ENCODE peak calls at places on chromosomes 6 and 20, in seven cellular contexts. V is BE2C, B is mucosa of descending colon, H is PC-9, U is brain microvascular endothelial cell, Q is cardiac muscle cell, A is psoas muscle. P is an unnamed sample.

GRCh38 chr6:36315921-36316320 is 20.8 kb downstream of the BNIP5 start:
- DNase-seq in V (no peak), B (peak; percentile 56), H (no peak), U (no peak), Q (no peak), A (no peak), P (no peak)

GRCh38 chr6:131787955-131788712 is 19.7 kb upstream of the ENPP1 start:
- DNase-seq in V (no peak), B (peak; percentile 12), H (no peak), U (peak; percentile 39), Q (peak; percentile 5), A (peak; percentile 41), P (peak; percentile 25)

GRCh38 chr6:157628463-157628862 is 194.6 kb upstream of the SNX9 start:
- DNase-seq in V (no peak), B (no peak), H (no peak), U (no peak), Q (no peak), A (no peak), P (no peak)

GRCh38 chr6:152232494-152233151 is 404.5 kb downstream of the SYNE1 start:
- DNase-seq in V (no peak), B (no peak), H (no peak), U (peak; percentile 91), Q (no peak), A (no peak), P (peak; percentile 19)

GRCh38 chr6:138088307-138088744 is 18.9 kb downstream of the PERP start:
- DNase-seq in V (no peak), B (peak; percentile 24), H (peak; percentile 98), U (peak; percentile 73), Q (no peak), A (no peak), P (no peak)

GRCh38 chr20:34390769-34391447 is 27.8 kb downstream of the ITCH start:
- DNase-seq in V (peak; percentile 34), B (peak; percentile 43), H (peak; percentile 94), U (peak; percentile 94), Q (no peak), A (peak; percentile 63), P (no peak)

GRCh38 chr6:42889815-42890214 is 10.4 kb downstream of the RPL7L1 start:
- DNase-seq in V (no peak), B (peak; percentile 18), H (no peak), U (no peak), Q (no peak), A (no peak), P (no peak)

GRCh38 chr6:48099713-48100675 is 11.0 kb downstream of the PTCHD4 start:
- DNase-seq in V (no peak), B (no peak), H (no peak), U (no peak), Q (no peak), A (no peak), P (no peak)

GRCh38 chr6:81767163-81768000 is 14.9 kb upstream of the TENT5A start:
- DNase-seq in V (no peak), B (peak; percentile 47), H (peak; percentile 84), U (peak; percentile 24), Q (no peak), A (no peak), P (no peak)

GRCh38 chr6:21095462-21095861 is 498.1 kb upstream of the SOX4 start:
- DNase-seq in V (no peak), B (no peak), H (no peak), U (no peak), Q (no peak), A (no peak), P (no peak)

GRCh38 chr20:24303393-24303792 is 166.0 kb upstream of the SYNDIG1 start:
- DNase-seq in V (no peak), B (peak; percentile 27), H (no peak), U (no peak), Q (no peak), A (no peak), P (no peak)

GRCh38 chr6:132964101-132964867 is 149.9 kb downstream of the RPS12 start:
- DNase-seq in V (peak; percentile 73), B (no peak), H (peak; percentile 51), U (peak; percentile 57), Q (no peak), A (no peak), P (no peak)

DNA sequence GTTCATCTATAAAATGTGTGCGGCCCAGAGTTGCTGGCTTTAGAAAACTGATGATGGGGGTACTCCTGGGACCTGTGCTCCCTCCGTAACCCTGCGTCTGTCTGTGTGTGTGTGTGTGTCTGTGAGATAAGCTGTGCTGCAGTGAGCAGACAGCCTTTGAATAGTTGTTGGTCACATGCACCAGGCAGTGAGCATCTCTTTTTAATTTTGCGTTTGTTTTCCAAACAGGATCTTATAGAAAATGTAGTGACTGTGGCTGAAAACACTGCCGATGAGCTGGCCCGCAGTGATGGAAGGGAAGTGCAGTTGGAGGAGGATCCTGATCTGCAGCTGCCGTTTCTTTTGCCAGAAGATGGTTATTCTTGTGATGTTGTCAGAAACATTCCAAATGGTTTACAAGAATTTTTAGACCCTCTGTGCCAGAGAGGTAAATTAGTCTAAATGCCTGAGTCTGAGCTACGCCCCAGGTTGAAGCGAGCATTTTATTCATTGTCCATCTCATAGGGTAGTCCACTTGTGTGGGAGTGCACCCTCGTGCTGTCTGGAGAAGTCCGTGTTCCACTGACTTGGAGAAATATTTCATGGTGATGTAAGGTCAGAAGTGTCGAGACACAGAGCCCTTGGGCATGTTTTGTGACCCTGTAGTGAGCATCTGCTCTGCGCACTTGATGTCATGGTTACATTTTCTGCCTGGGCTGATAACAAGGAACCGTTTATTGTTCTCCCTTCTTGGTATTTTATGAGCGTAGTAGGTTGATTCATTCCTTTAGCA is 78.8 kb upstream of the KIF25 start:
- DNase-seq in V (no peak), B (no peak), H (no peak), U (no peak), Q (no peak), A (no peak), P (no peak)
- H3K36me3 ChIP-seq in V (peaks cover 31% of the 10 kb centered on the region), B (peaks cover 4% of the 10 kb centered on the region), H (peaks cover 38% of the 10 kb centered on the region), U (peaks cover 12% of the 10 kb centered on the region), Q (peaks cover 75% of the 10 kb centered on the region), A (peaks cover 80% of the 10 kb centered on the region), P (peaks cover 87% of the 10 kb centered on the region)

DNA sequence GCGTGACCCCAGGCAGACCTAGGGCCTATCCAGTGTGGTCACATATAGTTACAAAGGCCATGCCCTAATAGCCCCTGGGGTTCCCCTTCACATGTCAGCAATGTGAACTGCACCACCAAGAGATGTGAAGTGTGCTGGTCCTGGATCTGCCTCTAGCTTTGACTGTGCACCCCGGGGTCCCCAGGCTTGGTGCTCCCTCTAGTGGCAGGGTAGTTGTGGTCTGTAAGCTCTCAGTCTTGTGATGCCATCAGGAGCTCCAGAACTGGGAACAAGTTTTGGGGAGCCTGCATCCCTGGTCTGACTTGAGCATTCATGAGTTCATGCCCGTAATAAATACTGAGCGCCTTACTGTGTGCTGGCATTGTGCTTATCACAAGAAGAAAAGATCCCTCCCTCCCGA is 143.4 kb downstream of the DHX35 start:
- DNase-seq in V (no peak), B (no peak), H (no peak), U (no peak), Q (no peak), A (no peak), P (no peak)
- TF ChIP-seq CTCF in V (peak; percentile 21), B (no peak), H (peak; percentile 24), U (peak; percentile 25), Q (no peak), A (no peak), P (no peak)

GRCh38 chr6:33373950-33374349 is 17.7 kb upstream of the KIFC1 start:
- DNase-seq in V (no peak), B (no peak), H (no peak), U (no peak), Q (no peak), A (no peak), P (no peak)
- H3K36me3 ChIP-seq in V (no peaks in the 10 kb centered on the region), B (no peaks in the 10 kb centered on the region), H (no peaks in the 10 kb centered on the region), U (no peaks in the 10 kb centered on the region), Q (no peaks in the 10 kb centered on the region), A (no peaks in the 10 kb centered on the region), P (no peaks in the 10 kb centered on the region)

DNA sequence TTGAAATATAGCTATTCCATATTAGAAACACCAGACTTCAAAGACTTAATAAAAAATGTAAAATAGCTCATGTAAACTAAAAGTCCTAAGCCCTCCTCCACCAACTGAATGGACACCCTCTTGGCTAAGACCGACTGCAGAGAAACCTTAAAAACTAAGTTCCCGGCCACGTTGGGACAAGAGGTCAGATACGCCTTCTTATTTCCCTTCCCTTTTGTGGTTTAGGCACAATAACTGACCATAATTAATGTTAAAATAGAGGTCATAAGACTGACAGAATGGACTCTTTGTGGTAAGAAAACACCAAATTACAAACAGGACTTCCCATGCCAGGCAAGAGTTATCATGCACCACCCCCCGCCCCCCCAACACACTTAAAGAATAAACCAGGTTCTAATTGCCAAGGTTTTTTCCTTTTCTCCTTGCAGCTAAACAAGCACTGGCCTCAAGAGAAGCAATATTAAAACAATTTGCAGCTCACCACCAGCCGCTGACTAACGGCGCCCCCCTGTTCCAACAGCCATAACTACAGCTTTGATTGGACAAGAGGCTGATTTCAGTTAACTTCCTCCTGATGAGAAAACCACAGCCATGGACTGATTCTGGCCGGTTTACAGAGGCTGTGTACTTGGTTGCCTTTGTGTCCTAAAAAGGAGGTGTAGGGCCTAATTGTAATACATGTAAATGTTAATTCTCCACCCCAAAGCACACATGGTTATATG is 10.7 kb upstream of the LAMP5 start:
- DNase-seq in V (peak; percentile 37), B (peak; percentile 14), H (no peak), U (peak; percentile 43), Q (peak; percentile 25), A (no peak), P (no peak)
- TF ChIP-seq CTCF in V (peak; percentile 53), B (no peak), H (no peak), U (peak; percentile 46), Q (no peak), A (no peak), P (no peak)

GRCh38 chr6:111663232-111663631 is 57.6 kb upstream of the TRAF3IP2 start:
- DNase-seq in V (no peak), B (no peak), H (no peak), U (no peak), Q (no peak), A (peak; percentile 64), P (peak; percentile 59)

GRCh38 chr6:111662794-111663231 is 57.1 kb upstream of the TRAF3IP2 start:
- DNase-seq in V (no peak), B (no peak), H (no peak), U (no peak), Q (no peak), A (no peak), P (no peak)

GRCh38 chr6:111666812-111667211 is 61.1 kb upstream of the TRAF3IP2 start:
- DNase-seq in V (no peak), B (no peak), H (no peak), U (no peak), Q (no peak), A (no peak), P (no peak)

GRCh38 chr6:111663692-111664564 is 58.2 kb upstream of the TRAF3IP2 start:
- DNase-seq in V (peak; percentile 88), B (no peak), H (no peak), U (no peak), Q (peak; percentile 79), A (peak; percentile 66), P (peak; percentile 74)

GRCh38 chr6:111664565-111665039 is 58.9 kb upstream of the TRAF3IP2 start:
- DNase-seq in V (no peak), B (no peak), H (no peak), U (no peak), Q (no peak), A (no peak), P (no peak)
- H3K36me3 ChIP-seq in V (peaks cover 13% of the 10 kb centered on the region), B (no peaks in the 10 kb centered on the region), H (no peaks in the 10 kb centered on the region), U (peaks cover 5% of the 10 kb centered on the region), Q (no peaks in the 10 kb centered on the region), A (no peaks in the 10 kb centered on the region), P (peaks cover 6% of the 10 kb centered on the region)